ENCODE peak calls at places on chromosomes 4 and X, in five cellular contexts. Z is GM04504, H is substantia nigra, O is GM10248, I is NCI-H748 treated with DMSO at 0.1 percent for 48 hours. G is an unnamed sample.

GRCh38 chr4:82892467-82892802 is 1.5 kb upstream of the SEC31A start:
- DNase-seq in Z (no peak), I (no peak), H (no peak), O (no peak), G (no peak)

GRCh38 chr4:185112104-185112503 is 31.0 kb upstream of the SLC25A4 start:
- DNase-seq in I (no peak), O (no peak), H (no peak), Z (peak), G (no peak)

GRCh38 chr4:6959261-6959660 is 49.6 kb downstream of the TBC1D14 start:
- DNase-seq in Z (no peak), O (no peak), I (no peak), H (no peak), G (no peak)

GRCh38 chr4:147596976-147597375 is 20.2 kb upstream of the TMEM184C start:
- DNase-seq in I (no peak), Z (peak), H (no peak), O (no peak), G (no peak)

GRCh38 chr4:165204462-165204830 is 2.9 kb upstream of the KLHL2 start:
- DNase-seq in H (no peak), I (no peak), Z (no peak), O (peak), G (no peak)

GRCh38 chr4:156832886-156833285 is 138.7 kb downstream of the PDGFC start:
- DNase-seq in Z (no peak), O (no peak), H (no peak), I (no peak), G (no peak)

GRCh38 chr4:57103051-57103450 is 7.1 kb downstream of the IGFBP7 start:
- DNase-seq in O (no peak), I (no peak), H (no peak), Z (no peak), G (no peak)

GRCh38 chrX:2391869-2392606 is 108.7 kb downstream of the DHRSX start:
- DNase-seq in H (no peak), O (no peak), I (no peak), Z (peak), G (no peak)

GRCh38 chr4:76705497-76705896 is 192.4 kb downstream of the SOWAHB start:
- DNase-seq in I (no peak), O (no peak), H (no peak), Z (no peak), G (no peak)

GRCh38 chr4:81039351-81040174 is 9.1 kb downstream of the BMP3 start:
- DNase-seq in O (no peak), H (no peak), I (no peak), Z (no peak), G (no peak)

GRCh38 chr4:98452091-98452490 is 190.9 kb downstream of the RAP1GDS1 start:
- DNase-seq in O (no peak), I (no peak), Z (no peak), H (no peak), G (no peak)

GRCh38 chr4:48634688-48635308 is 144.7 kb downstream of the ZAR1 start:
- DNase-seq in Z (no peak), O (no peak), I (no peak), H (no peak), G (no peak)

GRCh38 chr4:68906238-68907137 is 45.1 kb downstream of the UGT2A3 start:
- DNase-seq in H (no peak), I (no peak), O (no peak), Z (no peak), G (peak)

GRCh38 chr4:47145630-47146029 is 114.3 kb downstream of the GABRB1 start:
- DNase-seq in I (no peak), H (no peak), Z (no peak), O (peak), G (no peak)

GRCh38 chrX:134512566-134512965 is 52.6 kb downstream of the HPRT1 start:
- DNase-seq in Z (peak), O (no peak), I (no peak), H (no peak), G (no peak)

GRCh38 chrX:103774070-103774642 is 2.5 kb upstream of the PLP1 start:
- DNase-seq in Z (peak), I (peak), H (peak), O (no peak), G (peak)

GRCh38 chr4:143302526-143302925 is 34.1 kb upstream of the GAB1 start:
- DNase-seq in H (no peak), O (no peak), I (no peak), Z (peak), G (no peak)

GRCh38 chr4:7377223-7377865 is 57.4 kb downstream of the PSAPL1 start:
- DNase-seq in Z (no peak), O (no peak), I (no peak), H (no peak), G (no peak)

GRCh38 chr4:159175989-159176375 is 73.1 kb downstream of the RAPGEF2 start:
- DNase-seq in Z (no peak), H (no peak), I (no peak), O (no peak), G (no peak)